ENCODE peak calls at places on chromosomes 16 and 17, in eight cellular contexts. Q is prostate gland, U is IMR-90, S is transverse colon, O is A549, W is HL-60, P is BE2C, Z is tibial nerve. X is an unnamed sample.

GRCh38 chr16:407253-407652 is 5.6 kb downstream of the DECR2 start:
- DNase-seq in U (no peak), S (no peak), W (no peak), Q (no peak), O (no peak), P (no peak), Z (no peak), X (no peak)

GRCh38 chr17:75124041-75124818 is 7.3 kb downstream of the NT5C start:
- DNase-seq in O (peak), Q (peak), Z (no peak), P (peak), W (peak), S (peak), U (peak), X (no peak)

GRCh38 chr17:71338396-71338795 is 782.4 kb upstream of the SOX9 start:
- DNase-seq in S (no peak), U (peak), O (peak), Q (no peak), P (no peak), Z (no peak), W (peak), X (no peak)

GRCh38 chr16:87832137-87832527 is 37.2 kb downstream of the SLC7A5 start:
- DNase-seq in U (no peak), S (no peak), Z (no peak), Q (no peak), W (no peak), P (no peak), O (peak), X (no peak)

GRCh38 chr16:24139282-24139681 is 116.9 kb upstream of the CACNG3 start:
- DNase-seq in P (no peak), W (no peak), Z (no peak), U (no peak), S (no peak), Q (no peak), O (no peak), X (no peak)

GRCh38 chr16:56424791-56425438 is 430 bp downstream of the AMFR start:
- DNase-seq in O (no peak), S (peak), Q (peak), Z (no peak), U (no peak), W (peak), P (peak), X (peak)

GRCh38 chr16:10868562-10869469 is 8.2 kb upstream of the CIITA start:
- DNase-seq in P (no peak), Z (no peak), O (no peak), S (peak), W (peak), Q (no peak), U (no peak), X (no peak)

GRCh38 chr16:30766206-30766921 is 4.2 kb downstream of the RNF40 start:
- DNase-seq in U (no peak), P (no peak), W (no peak), S (no peak), Q (no peak), Z (no peak), O (no peak), X (no peak)

GRCh38 chr16:50394215-50394802 is 25.5 kb upstream of the BRD7 start:
- DNase-seq in U (no peak), P (no peak), Q (no peak), Z (no peak), O (no peak), W (no peak), S (no peak), X (no peak)

GRCh38 chr16:31710134-31710533 is 163.5 kb upstream of the ZNF267 start:
- DNase-seq in U (no peak), P (no peak), Q (no peak), O (no peak), W (no peak), S (no peak), Z (no peak), X (no peak)

GRCh38 chr17:31499771-31500554 is 108.5 kb downstream of the RAB11FIP4 start:
- DNase-seq in P (no peak), S (peak), W (no peak), Q (no peak), O (no peak), U (peak), Z (no peak), X (peak)

GRCh38 chr16:81697321-81697885 is 81.7 kb upstream of the PLCG2 start:
- DNase-seq in U (peak), S (peak), O (peak), P (peak), Z (no peak), Q (peak), W (peak), X (no peak)

GRCh38 chr17:79082311-79083190 is 7.9 kb downstream of the ENGASE start:
- DNase-seq in W (peak), P (peak), Q (no peak), O (peak), U (peak), Z (no peak), S (peak), X (peak)

GRCh38 chr17:75902406-75902805 is 2.3 kb downstream of the MRPL38 start:
- DNase-seq in P (no peak), Z (no peak), U (no peak), S (no peak), W (no peak), Q (no peak), O (no peak), X (no peak)

GRCh38 chr17:29982991-29983390 is 41.6 kb downstream of the EFCAB5 start:
- DNase-seq in U (peak), Q (no peak), Z (no peak), O (no peak), S (no peak), W (no peak), P (no peak), X (no peak)

GRCh38 chr16:58499615-58500328 is at the start of gene NDRG4:
- DNase-seq in P (peak), O (peak), Q (no peak), U (peak), S (peak), Z (no peak), W (peak), X (peak)

GRCh38 chr16:72952404-72953301 is 95.3 kb downstream of the ZFHX3 start:
- DNase-seq in O (no peak), S (no peak), P (no peak), W (no peak), Z (no peak), Q (no peak), U (peak), X (no peak)

GRCh38 chr17:77254961-77255741 is 114.4 kb downstream of the SEC14L1 start:
- DNase-seq in Z (no peak), W (no peak), P (no peak), O (peak), Q (no peak), U (peak), S (no peak), X (no peak)

GRCh38 chr16:6926762-6927161 is 405.9 kb upstream of the RBFOX1 start:
- DNase-seq in Q (no peak), P (no peak), U (no peak), S (no peak), O (no peak), W (no peak), Z (no peak), X (no peak)

GRCh38 chr17:32445075-32445427 is 741 bp downstream of the PSMD11 start:
- DNase-seq in S (peak), P (no peak), U (peak), W (peak), O (peak), Q (peak), Z (no peak), X (peak)

GRCh38 chr16:81491522-81492188 is 47.0 kb downstream of the CMIP start:
- DNase-seq in U (peak), Q (no peak), P (no peak), S (no peak), O (no peak), W (no peak), Z (no peak), X (no peak)

DNA sequence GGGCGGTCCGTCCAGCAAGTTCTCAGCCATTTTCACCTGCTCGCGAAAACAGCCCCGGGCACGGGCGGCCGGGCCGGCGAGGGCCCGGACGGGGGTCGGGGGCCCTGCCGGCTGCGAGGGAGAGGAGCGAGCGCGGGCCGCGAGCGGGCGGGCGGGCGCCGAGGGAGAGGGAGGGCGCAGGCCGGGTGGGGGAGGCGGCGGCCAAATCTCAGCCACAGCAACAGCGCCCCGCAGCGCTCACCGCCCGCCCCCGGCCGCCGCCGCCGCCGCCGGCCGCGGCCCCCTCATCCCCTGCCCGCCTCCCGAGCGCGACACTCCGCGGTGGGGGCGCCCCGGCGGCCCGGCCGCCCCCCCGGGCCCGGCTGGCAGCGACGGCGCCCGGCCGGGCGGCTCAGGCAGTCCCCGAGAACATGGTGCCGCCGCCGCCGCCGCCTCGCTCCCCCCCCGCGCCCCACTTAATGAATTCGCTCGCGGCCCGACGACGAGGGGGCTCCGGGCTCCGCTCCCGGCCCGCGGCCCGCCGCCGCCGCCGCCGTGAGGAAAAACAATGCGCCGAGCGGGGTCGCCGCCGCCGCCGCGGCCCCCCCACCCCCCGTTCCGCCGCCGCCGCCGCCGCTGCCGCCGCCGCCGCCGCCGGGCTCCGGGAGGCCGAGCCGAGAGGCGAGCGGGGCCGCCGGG is 487 bp downstream of the CREBBP start:
- DNase-seq in W (peak), Z (peak), Q (peak), U (peak), S (peak), O (peak), P (peak), X (peak)
- TF ChIP-seq CTCF in W (no peak), Z (no peak), Q (no peak), U (peak), S (no peak), O (peak), P (no peak), X (no peak)

GRCh38 chr17:47741109-47741792 is 8.2 kb downstream of the TBX21 start:
- DNase-seq in W (no peak), Z (no peak), U (no peak), O (no peak), P (no peak), Q (no peak), S (no peak), X (no peak)
- TF ChIP-seq CTCF in W (no peak), Z (no peak), U (no peak), O (no peak), P (no peak), Q (no peak), S (no peak), X (no peak)

GRCh38 chr16:69448470-69449193 is 24.2 kb downstream of the CYB5B start:
- DNase-seq in S (no peak), U (peak), P (no peak), W (no peak), O (peak), Z (no peak), Q (no peak), X (no peak)
- TF ChIP-seq CTCF in S (no peak), U (no peak), P (no peak), W (no peak), O (no peak), Z (no peak), Q (no peak), X (no peak)

GRCh38 chr17:20085283-20085875 is 76.2 kb downstream of the SPECC1 start:
- DNase-seq in W (no peak), Q (no peak), O (no peak), P (no peak), S (no peak), Z (no peak), U (no peak), X (no peak)

GRCh38 chr17:20080513-20080912 is 71.4 kb downstream of the SPECC1 start:
- DNase-seq in S (no peak), O (no peak), P (no peak), U (no peak), W (no peak), Z (no peak), Q (no peak), X (no peak)

GRCh38 chr17:20086416-20087074 is 77.4 kb downstream of the SPECC1 start:
- DNase-seq in W (no peak), Q (no peak), S (no peak), P (no peak), U (no peak), O (no peak), Z (no peak), X (no peak)

GRCh38 chr17:20084621-20085282 is 75.6 kb downstream of the SPECC1 start:
- DNase-seq in Z (no peak), O (no peak), W (no peak), Q (no peak), S (no peak), P (no peak), U (no peak), X (no peak)

DNA sequence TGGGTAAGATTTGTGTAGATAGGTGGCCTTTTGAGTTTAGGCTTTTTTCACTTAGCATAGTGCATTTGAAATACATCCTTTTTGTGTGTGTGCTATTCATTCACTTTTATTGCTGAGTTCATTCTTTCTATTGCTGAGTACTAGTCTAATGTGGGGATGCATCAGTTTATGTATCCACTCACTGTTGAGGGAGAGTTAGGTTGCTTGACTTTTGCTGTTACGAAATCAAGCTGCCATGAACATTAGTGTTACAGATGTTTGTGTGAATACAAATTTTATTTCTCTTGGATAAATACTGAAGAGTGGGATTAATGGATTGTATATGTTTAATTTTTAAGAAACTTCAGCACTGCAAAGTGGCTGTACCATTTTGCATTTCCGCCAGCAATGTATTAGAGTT is 74.3 kb downstream of the SPECC1 start:
- DNase-seq in O (no peak), S (no peak), U (peak), Q (no peak), Z (no peak), P (no peak), W (no peak), X (no peak)
- TF ChIP-seq CTCF in O (no peak), S (no peak), U (no peak), Q (no peak), Z (no peak), P (no peak), W (no peak), X (no peak)

DNA sequence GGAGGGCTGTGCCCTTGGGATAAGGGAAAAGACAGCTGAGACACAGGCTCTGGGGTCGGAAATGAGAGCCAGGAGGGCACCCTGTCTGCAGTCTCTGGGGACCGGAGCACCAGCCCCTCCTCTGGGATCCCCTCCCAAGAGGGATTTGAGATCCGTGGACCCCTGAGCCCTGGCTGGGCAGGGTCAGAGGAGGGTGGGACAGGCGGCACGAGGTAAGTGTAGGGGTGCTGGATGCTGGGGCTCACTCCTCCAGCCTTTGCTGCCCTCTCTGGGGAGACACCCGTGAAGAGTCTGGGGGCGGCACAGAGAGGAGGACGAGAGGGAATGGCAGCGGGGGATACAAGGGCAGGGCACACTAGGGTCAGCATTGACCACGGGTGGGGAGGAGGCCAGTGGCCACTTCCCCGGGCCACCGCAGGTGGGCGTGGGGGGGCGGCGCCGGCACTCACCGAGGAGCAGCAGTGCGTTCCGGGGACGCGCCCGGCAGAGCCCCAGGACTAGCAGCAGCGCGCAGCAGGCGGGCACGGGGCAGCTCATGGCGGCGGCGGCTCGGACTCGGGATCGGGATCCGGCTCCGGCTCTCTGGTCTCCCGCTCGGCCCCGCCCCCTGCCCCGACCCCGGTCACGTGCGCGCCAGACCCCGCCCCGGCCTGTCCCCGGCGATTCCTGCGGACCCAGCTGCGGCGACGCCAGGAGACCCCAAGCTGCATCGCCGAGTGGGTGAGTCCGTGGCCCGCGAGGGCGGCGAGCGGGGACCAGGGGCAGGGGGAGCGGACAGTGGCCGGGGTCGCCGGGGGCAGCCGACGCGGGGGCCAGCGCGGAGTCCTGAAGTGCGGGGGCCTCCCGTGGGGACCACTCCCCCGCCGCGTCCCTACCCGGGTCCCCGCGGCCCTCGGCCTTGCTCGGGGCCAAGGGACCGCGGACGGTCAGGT is at the start of the genes SGSH and SLC26A11:
- DNase-seq in Q (peak), Z (peak), U (peak), O (peak), P (peak), S (peak), W (no peak), X (peak)
- TF ChIP-seq CTCF in Q (no peak), Z (no peak), U (no peak), O (no peak), P (no peak), S (no peak), W (no peak), X (no peak)

X was measured in glutamatergic neuron.